ENCODE peak calls at places on chromosomes 16 and 17, in five cellular contexts. V is amniotic stem cell; D is ecto neural progenitor cell; L is activated CD4-positive, CD25-positive, alpha-beta regulatory T cell treated with anti-CD3 and anti-CD28 coated beads, Interleukin-2, amount 50 U/mL, for 16 hours; C is lower lobe of right lung. Z is an unnamed sample.

GRCh38 chr16:576197-576822 is 6.5 kb downstream of the PIGQ start:
- DNase-seq in L (no peak), D (no peak), C (no peak), V (no peak), Z (no peak)

GRCh38 chr17:67245694-67246397 is 850 bp upstream of the HELZ start:
- DNase-seq in V (no peak), C (peak; percentile 59), L (no peak), D (peak; percentile 92), Z (peak; percentile 62)

GRCh38 chr17:73318427-73318813 is 6.6 kb upstream of the CDC42EP4 start:
- DNase-seq in C (no peak), L (no peak), V (no peak), D (no peak), Z (no peak)

GRCh38 chr16:7303014-7303676 is 29.5 kb upstream of the RBFOX1 start:
- DNase-seq in D (peak; percentile 71), V (no peak), C (no peak), L (no peak), Z (no peak)

GRCh38 chr17:79500738-79501533 is 109.9 kb downstream of the RBFOX3 start:
- DNase-seq in D (no peak), C (no peak), V (no peak), L (no peak), Z (no peak)

GRCh38 chr16:21652451-21652850 is at the start of gene IGSF6:
- DNase-seq in C (peak; percentile 58), L (no peak), D (no peak), V (no peak), Z (no peak)

GRCh38 chr17:75228305-75228704 is 22.8 kb downstream of the NUP85 start:
- DNase-seq in V (no peak), C (peak; percentile 71), D (no peak), L (no peak), Z (no peak)

GRCh38 chr16:10947211-10947787 is 2.9 kb downstream of the CLEC16A start:
- DNase-seq in L (no peak), D (no peak), C (no peak), V (no peak), Z (no peak)

GRCh38 chr17:12107905-12108304 is 87.2 kb downstream of the MAP2K4 start:
- DNase-seq in L (no peak), D (no peak), C (no peak), V (no peak), Z (no peak)

GRCh38 chr17:67421869-67422273 is 44.8 kb downstream of the PITPNC1 start:
- DNase-seq in V (peak; percentile 17), D (no peak), L (peak; percentile 40), C (no peak), Z (peak; percentile 76)

GRCh38 chr17:55117063-55117611 is 147.6 kb upstream of the HLF start:
- DNase-seq in C (no peak), L (no peak), D (no peak), V (no peak), Z (no peak)

GRCh38 chr17:10698116-10698818 is 873 bp downstream of the ADPRM start:
- DNase-seq in C (no peak), L (no peak), V (no peak), D (no peak), Z (no peak)

GRCh38 chr16:4409081-4409932 is 7.1 kb downstream of the CORO7 start:
- DNase-seq in D (no peak), L (no peak), C (peak; percentile 32), V (no peak), Z (peak; percentile 61)

GRCh38 chr16:58187092-58187491 is 10.8 kb downstream of the CSNK2A2 start:
- DNase-seq in L (no peak), V (no peak), C (no peak), D (no peak), Z (no peak)

GRCh38 chr16:797120-797420 is 3.5 kb downstream of the GNG13 start:
- DNase-seq in D (no peak), V (no peak), C (no peak), L (no peak), Z (no peak)

GRCh38 chr16:7150230-7150629 is 182.4 kb upstream of the RBFOX1 start:
- DNase-seq in D (no peak), L (no peak), V (no peak), C (no peak), Z (no peak)

GRCh38 chr17:16342979-16343378 is 10.3 kb downstream of the CENPV start:
- DNase-seq in D (no peak), C (no peak), V (no peak), L (no peak), Z (no peak)

GRCh38 chr17:45705123-45706009 is 78.8 kb upstream of the CRHR1 start:
- DNase-seq in L (no peak), C (no peak), V (no peak), D (no peak), Z (peak; percentile 83)

GRCh38 chr16:79169239-79169638 is 431.3 kb downstream of the MAF start:
- DNase-seq in D (peak; percentile 59), L (no peak), V (no peak), C (no peak), Z (no peak)

GRCh38 chr17:79922161-79922569 is 82.9 kb upstream of the CBX4 start:
- DNase-seq in L (no peak), C (no peak), V (no peak), D (no peak), Z (no peak)

GRCh38 chr16:67668495-67669157 is 2.0 kb downstream of the C16orf86 start:
- DNase-seq in C (peak; percentile 49), V (no peak), L (no peak), D (no peak), Z (no peak)

GRCh38 chr16:28829747-28830146 is 6.9 kb downstream of the ATXN2L start:
- DNase-seq in C (no peak), V (no peak), D (no peak), L (no peak), Z (no peak)

GRCh38 chr17:58267347-58268324 is 13.1 kb downstream of the MPO start:
- DNase-seq in D (no peak), C (no peak), V (no peak), L (no peak), Z (no peak)

GRCh38 chr16:66849021-66849420 is 4.8 kb downstream of the CA7 start:
- DNase-seq in D (no peak), L (no peak), C (no peak), V (no peak), Z (peak; percentile 29)

GRCh38 chr16:67055712-67056487 is 27.0 kb downstream of the CBFB start:
- DNase-seq in L (no peak), C (no peak), D (no peak), V (peak; percentile 92), Z (no peak)

GRCh38 chr17:59431606-59432005 is 100.2 kb downstream of the YPEL2 start:
- DNase-seq in D (no peak), C (no peak), L (no peak), V (no peak), Z (no peak)

GRCh38 chr16:21302454-21302853 is 24.4 kb upstream of the CRYM start:
- DNase-seq in L (no peak), D (no peak), C (no peak), V (no peak), Z (no peak)

GRCh38 chr17:41024702-41025101 is 2.3 kb downstream of the KRTAP1-5 start:
- DNase-seq in C (no peak), V (no peak), D (no peak), L (no peak), Z (no peak)

GRCh38 chr17:67602974-67603373 is 114.8 kb upstream of the NOL11 start:
- DNase-seq in L (no peak), V (no peak), C (no peak), D (peak; percentile 69), Z (peak; percentile 20)

GRCh38 chr17:13429201-13429600 is 172.5 kb downstream of the HS3ST3A1 start:
- DNase-seq in L (no peak), D (no peak), V (peak; percentile 39), C (no peak), Z (no peak)

GRCh38 chr16:89449726-89450335 is 40.5 kb downstream of the ANKRD11 start:
- DNase-seq in C (no peak), V (no peak), D (no peak), L (no peak), Z (no peak)

GRCh38 chr16:59046335-59046734 is 312.2 kb upstream of the GOT2 start:
- DNase-seq in D (no peak), L (no peak), V (no peak), C (no peak), Z (no peak)

GRCh38 chr17:80830020-80830780 is 161.4 kb upstream of the CHMP6 start:
- DNase-seq in D (no peak), C (no peak), V (no peak), L (no peak), Z (peak; percentile 34)

GRCh38 chr17:21535686-21536085 is 156.6 kb upstream of the KCNJ18 start:
- DNase-seq in D (no peak), L (no peak), V (no peak), C (no peak), Z (no peak)

GRCh38 chr17:63439682-63440081 is 6.4 kb downstream of the CYB561 start:
- DNase-seq in L (no peak), C (no peak), D (no peak), V (no peak), Z (no peak)

GRCh38 chr17:58875261-58875660 is 119.6 kb downstream of the PPM1E start:
- DNase-seq in V (no peak), C (no peak), D (no peak), L (no peak), Z (no peak)